ENCODE peak calls at places on chromosomes 11 and 22, in eight cellular contexts. One of them, this sample, is unnamed.

GRCh38 chr11:129394709-129395108 is 19.1 kb downstream of the BARX2 start:
- DNase-seq in GM10248: no peak
- DNase-seq in hepatocyte: no peak
- DNase-seq in type B pancreatic cell: no peak
- DNase-seq in PC-3: no peak
- DNase-seq in tibial artery: no peak
- DNase-seq in GM13977: no peak
- DNase-seq in IMR-90: no peak
- DNase-seq in this sample: no peak

GRCh38 chr11:33941637-33942160 is 49.8 kb upstream of the LMO2 start:
- DNase-seq in GM10248: peak; percentile 52
- DNase-seq in tibial artery: peak; percentile 35
- DNase-seq in IMR-90: no peak
- DNase-seq in GM13977: no peak
- DNase-seq in hepatocyte: no peak
- DNase-seq in PC-3: no peak
- DNase-seq in type B pancreatic cell: no peak
- DNase-seq in this sample: no peak

GRCh38 chr11:75223954-75224643 is 16.5 kb upstream of the TPBGL start:
- DNase-seq in PC-3: peak; percentile 44
- DNase-seq in IMR-90: no peak
- DNase-seq in type B pancreatic cell: no peak
- DNase-seq in hepatocyte: no peak
- DNase-seq in tibial artery: no peak
- DNase-seq in GM10248: no peak
- DNase-seq in GM13977: no peak
- DNase-seq in this sample: no peak

GRCh38 chr11:1481483-1481825 is 5.1 kb downstream of the MOB2 start:
- DNase-seq in PC-3: no peak
- DNase-seq in type B pancreatic cell: no peak
- DNase-seq in GM13977: no peak
- DNase-seq in tibial artery: peak; percentile 51
- DNase-seq in IMR-90: no peak
- DNase-seq in hepatocyte: no peak
- DNase-seq in GM10248: no peak
- DNase-seq in this sample: no peak

GRCh38 chr11:29119116-29119515 is 897.7 kb downstream of the KCNA4 start:
- DNase-seq in IMR-90: peak; percentile 72
- DNase-seq in GM10248: no peak
- DNase-seq in tibial artery: no peak
- DNase-seq in GM13977: no peak
- DNase-seq in PC-3: peak; percentile 6
- DNase-seq in type B pancreatic cell: no peak
- DNase-seq in hepatocyte: peak; percentile 5
- DNase-seq in this sample: no peak

GRCh38 chr11:134786636-134787035 is 374.6 kb upstream of the B3GAT1 start:
- DNase-seq in IMR-90: no peak
- DNase-seq in hepatocyte: no peak
- DNase-seq in type B pancreatic cell: no peak
- DNase-seq in PC-3: no peak
- DNase-seq in GM10248: no peak
- DNase-seq in GM13977: no peak
- DNase-seq in tibial artery: no peak
- DNase-seq in this sample: no peak

GRCh38 chr11:110297082-110297725 is 790 bp upstream of the RDX start:
- DNase-seq in GM10248: no peak
- DNase-seq in hepatocyte: no peak
- DNase-seq in type B pancreatic cell: no peak
- DNase-seq in IMR-90: peak; percentile 53
- DNase-seq in PC-3: peak; percentile 80
- DNase-seq in GM13977: no peak
- DNase-seq in tibial artery: no peak
- DNase-seq in this sample: no peak

GRCh38 chr11:117083011-117083940 is 15.0 kb downstream of the SIK3 start:
- DNase-seq in IMR-90: no peak
- DNase-seq in GM10248: no peak
- DNase-seq in GM13977: no peak
- DNase-seq in type B pancreatic cell: no peak
- DNase-seq in hepatocyte: no peak
- DNase-seq in tibial artery: no peak
- DNase-seq in PC-3: no peak
- DNase-seq in this sample: no peak

GRCh38 chr22:28373841-28374240 is 305.8 kb downstream of the TTC28 start:
- DNase-seq in tibial artery: no peak
- DNase-seq in GM13977: no peak
- DNase-seq in hepatocyte: no peak
- DNase-seq in GM10248: no peak
- DNase-seq in IMR-90: peak; percentile 66
- DNase-seq in PC-3: no peak
- DNase-seq in type B pancreatic cell: no peak
- DNase-seq in this sample: no peak

GRCh38 chr11:96044747-96045146 is 120.8 kb upstream of the MTMR2 start:
- DNase-seq in type B pancreatic cell: no peak
- DNase-seq in GM13977: no peak
- DNase-seq in GM10248: no peak
- DNase-seq in IMR-90: no peak
- DNase-seq in hepatocyte: no peak
- DNase-seq in PC-3: no peak
- DNase-seq in tibial artery: no peak
- DNase-seq in this sample: no peak

GRCh38 chr22:41831383-41831782 is 1.5 kb upstream of the SREBF2 start:
- DNase-seq in type B pancreatic cell: no peak
- DNase-seq in hepatocyte: no peak
- DNase-seq in tibial artery: peak; percentile 26
- DNase-seq in GM10248: peak; percentile 37
- DNase-seq in GM13977: peak; percentile 39
- DNase-seq in IMR-90: no peak
- DNase-seq in PC-3: no peak
- DNase-seq in this sample: no peak

GRCh38 chr11:65719887-65720236 is 736 bp downstream of the RNASEH2C start:
- DNase-seq in IMR-90: peak; percentile 36
- DNase-seq in PC-3: peak; percentile 55
- DNase-seq in GM10248: peak; percentile 32
- DNase-seq in tibial artery: no peak
- DNase-seq in GM13977: no peak
- DNase-seq in type B pancreatic cell: no peak
- DNase-seq in hepatocyte: peak; percentile 38
- DNase-seq in this sample: no peak

GRCh38 chr11:31813242-31813960 is 2.3 kb upstream of the PAX6 start:
- DNase-seq in IMR-90: no peak
- DNase-seq in hepatocyte: no peak
- DNase-seq in type B pancreatic cell: no peak
- DNase-seq in tibial artery: no peak
- DNase-seq in PC-3: peak; percentile 29
- DNase-seq in GM10248: no peak
- DNase-seq in GM13977: peak; percentile 36
- DNase-seq in this sample: no peak

GRCh38 chr11:119363874-119364590 is 17.5 kb downstream of the USP2 start:
- DNase-seq in GM10248: peak; percentile 82
- DNase-seq in tibial artery: no peak
- DNase-seq in type B pancreatic cell: no peak
- DNase-seq in IMR-90: no peak
- DNase-seq in GM13977: peak; percentile 87
- DNase-seq in hepatocyte: peak; percentile 86
- DNase-seq in PC-3: peak; percentile 49
- DNase-seq in this sample: no peak

GRCh38 chr11:503179-503981 is 3.7 kb downstream of the RNH1 start:
- DNase-seq in tibial artery: peak; percentile 76
- DNase-seq in hepatocyte: peak; percentile 26
- DNase-seq in PC-3: no peak
- DNase-seq in GM13977: peak; percentile 72
- DNase-seq in IMR-90: peak; percentile 19
- DNase-seq in GM10248: peak; percentile 69
- DNase-seq in type B pancreatic cell: no peak
- DNase-seq in this sample: no peak

GRCh38 chr11:123590296-123590912 is 64.0 kb downstream of the SCN3B start:
- DNase-seq in tibial artery: no peak
- DNase-seq in PC-3: peak; percentile 93
- DNase-seq in type B pancreatic cell: no peak
- DNase-seq in GM13977: no peak
- DNase-seq in GM10248: no peak
- DNase-seq in hepatocyte: peak; percentile 62
- DNase-seq in IMR-90: peak; percentile 53
- DNase-seq in this sample: no peak

GRCh38 chr11:955154-956049 is 29.7 kb downstream of the AP2A2 start:
- DNase-seq in PC-3: peak; percentile 71
- DNase-seq in tibial artery: no peak
- DNase-seq in type B pancreatic cell: no peak
- DNase-seq in IMR-90: no peak
- DNase-seq in GM13977: no peak
- DNase-seq in hepatocyte: no peak
- DNase-seq in GM10248: no peak
- DNase-seq in this sample: no peak

GRCh38 chr11:10076458-10077141 is 217.4 kb downstream of the SBF2 start:
- DNase-seq in IMR-90: peak; percentile 63
- DNase-seq in type B pancreatic cell: no peak
- DNase-seq in tibial artery: peak; percentile 55
- DNase-seq in PC-3: peak; percentile 59
- DNase-seq in hepatocyte: peak; percentile 6
- DNase-seq in GM13977: peak; percentile 49
- DNase-seq in GM10248: peak; percentile 60
- DNase-seq in this sample: no peak

GRCh38 chr22:20403779-20404140 is 9.8 kb downstream of the ZNF74 start:
- DNase-seq in IMR-90: no peak
- DNase-seq in tibial artery: no peak
- DNase-seq in hepatocyte: no peak
- DNase-seq in GM13977: peak; percentile 27
- DNase-seq in type B pancreatic cell: no peak
- DNase-seq in GM10248: no peak
- DNase-seq in PC-3: no peak
- DNase-seq in this sample: peak; percentile 62

GRCh38 chr11:109023029-109023428 is 358.2 kb downstream of the DDX10 start:
- DNase-seq in IMR-90: no peak
- DNase-seq in GM13977: no peak
- DNase-seq in tibial artery: no peak
- DNase-seq in hepatocyte: no peak
- DNase-seq in GM10248: no peak
- DNase-seq in PC-3: no peak
- DNase-seq in type B pancreatic cell: no peak
- DNase-seq in this sample: no peak

DNA sequence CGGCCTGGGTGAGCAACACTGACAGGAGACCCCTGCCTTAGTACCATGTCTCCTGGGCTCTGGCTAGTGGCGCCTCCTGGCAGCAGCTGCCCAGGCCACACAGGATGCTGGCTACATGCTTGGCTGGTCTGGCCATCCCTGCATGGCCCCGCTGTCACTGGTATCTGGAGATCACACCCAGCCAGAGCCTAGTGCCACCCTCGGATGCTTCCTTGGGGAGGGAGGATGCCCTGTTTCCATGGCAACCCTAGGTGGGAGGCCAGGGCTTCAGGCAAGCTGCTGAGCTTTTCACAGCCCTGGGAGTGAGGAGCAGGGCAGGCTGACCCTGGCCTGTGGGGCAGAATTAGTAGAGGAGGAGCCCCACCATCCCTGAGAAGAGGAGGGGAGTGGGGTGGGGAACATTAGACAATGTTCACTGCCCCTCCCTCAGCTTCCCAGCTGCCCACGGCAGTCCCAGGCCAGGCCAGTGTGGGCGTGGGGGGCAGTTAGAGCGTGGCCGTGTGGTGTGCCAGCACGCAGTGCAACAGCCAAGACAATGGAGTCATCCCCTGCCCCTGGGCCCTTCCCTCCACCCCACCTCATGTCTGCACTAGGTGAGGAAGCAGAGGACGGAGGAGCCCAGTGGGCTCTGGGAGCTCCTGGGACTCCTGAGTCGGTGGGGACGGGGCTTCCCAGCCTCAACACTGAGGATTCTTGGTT is 50.3 kb downstream of the PARVB start:
- DNase-seq in PC-3: no peak
- DNase-seq in hepatocyte: no peak
- DNase-seq in GM10248: no peak
- DNase-seq in GM13977: no peak
- DNase-seq in type B pancreatic cell: no peak
- DNase-seq in IMR-90: no peak
- DNase-seq in tibial artery: no peak
- DNase-seq in this sample: no peak
- TF ChIP-seq CTCF in PC-3: no peak
- TF ChIP-seq CTCF in hepatocyte: no peak
- TF ChIP-seq CTCF in GM10248: no peak
- TF ChIP-seq CTCF in GM13977: no peak
- TF ChIP-seq CTCF in type B pancreatic cell: no peak
- TF ChIP-seq CTCF in IMR-90: no peak
- TF ChIP-seq CTCF in tibial artery: no peak
- TF ChIP-seq CTCF in this sample: no peak

GRCh38 chr11:64100345-64100744 is 64.6 kb downstream of the FLRT1 start:
- DNase-seq in PC-3: no peak
- DNase-seq in hepatocyte: no peak
- DNase-seq in IMR-90: no peak
- DNase-seq in GM10248: peak; percentile 72
- DNase-seq in type B pancreatic cell: no peak
- DNase-seq in tibial artery: no peak
- DNase-seq in GM13977: peak; percentile 82
- DNase-seq in this sample: no peak
- TF ChIP-seq CTCF in PC-3: peak; percentile 16
- TF ChIP-seq CTCF in hepatocyte: peak; percentile 38
- TF ChIP-seq CTCF in IMR-90: peak; percentile 13
- TF ChIP-seq CTCF in GM10248: peak; percentile 43
- TF ChIP-seq CTCF in type B pancreatic cell: peak; percentile 53
- TF ChIP-seq CTCF in tibial artery: no peak
- TF ChIP-seq CTCF in GM13977: peak; percentile 57
- TF ChIP-seq CTCF in this sample: no peak

GRCh38 chr11:73135346-73136284 is 6.5 kb downstream of the FCHSD2 start:
- DNase-seq in hepatocyte: no peak
- DNase-seq in tibial artery: no peak
- DNase-seq in GM10248: no peak
- DNase-seq in GM13977: no peak
- DNase-seq in type B pancreatic cell: no peak
- DNase-seq in IMR-90: no peak
- DNase-seq in PC-3: no peak
- DNase-seq in this sample: peak; percentile 36
- TF ChIP-seq CTCF in hepatocyte: no peak
- TF ChIP-seq CTCF in tibial artery: no peak
- TF ChIP-seq CTCF in GM10248: no peak
- TF ChIP-seq CTCF in GM13977: no peak
- TF ChIP-seq CTCF in type B pancreatic cell: no peak
- TF ChIP-seq CTCF in IMR-90: no peak
- TF ChIP-seq CTCF in PC-3: no peak
- TF ChIP-seq CTCF in this sample: no peak

GRCh38 chr11:3838504-3838903 is 2.3 kb downstream of the RHOG start:
- DNase-seq in PC-3: no peak
- DNase-seq in tibial artery: no peak
- DNase-seq in type B pancreatic cell: no peak
- DNase-seq in IMR-90: no peak
- DNase-seq in GM13977: no peak
- DNase-seq in hepatocyte: no peak
- DNase-seq in GM10248: no peak
- DNase-seq in this sample: no peak
- TF ChIP-seq CTCF in PC-3: no peak
- TF ChIP-seq CTCF in tibial artery: no peak
- TF ChIP-seq CTCF in type B pancreatic cell: no peak
- TF ChIP-seq CTCF in IMR-90: no peak
- TF ChIP-seq CTCF in GM13977: no peak
- TF ChIP-seq CTCF in hepatocyte: no peak
- TF ChIP-seq CTCF in GM10248: no peak
- TF ChIP-seq CTCF in this sample: no peak

DNA sequence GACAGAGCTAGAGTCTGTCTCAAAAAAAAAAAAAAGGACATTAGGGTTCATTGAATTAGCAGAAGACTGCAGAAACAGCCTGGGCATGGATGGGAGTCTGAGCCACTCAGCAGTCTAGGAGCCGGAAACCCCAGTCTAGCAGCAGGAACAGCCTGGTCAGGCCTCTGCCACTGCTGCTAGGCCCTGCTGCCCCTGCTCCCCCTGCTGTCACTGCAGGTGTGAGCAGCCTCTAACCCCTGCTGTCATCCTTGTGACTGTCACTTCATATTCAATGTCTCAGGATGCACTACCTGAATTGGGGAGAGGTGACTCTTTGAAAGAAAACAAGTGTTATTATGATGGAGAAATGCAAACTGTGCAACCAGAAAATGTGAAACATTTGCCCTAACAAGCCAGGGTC is 7.0 kb upstream of the DDX17 start:
- DNase-seq in GM10248: peak; percentile 54
- DNase-seq in PC-3: peak; percentile 3
- DNase-seq in type B pancreatic cell: no peak
- DNase-seq in tibial artery: no peak
- DNase-seq in GM13977: peak; percentile 32
- DNase-seq in IMR-90: no peak
- DNase-seq in hepatocyte: peak; percentile 36
- DNase-seq in this sample: no peak
- TF ChIP-seq CTCF in GM10248: peak; percentile 60
- TF ChIP-seq CTCF in PC-3: peak; percentile 21
- TF ChIP-seq CTCF in type B pancreatic cell: peak; percentile 36
- TF ChIP-seq CTCF in tibial artery: no peak
- TF ChIP-seq CTCF in GM13977: peak; percentile 63
- TF ChIP-seq CTCF in IMR-90: no peak
- TF ChIP-seq CTCF in hepatocyte: peak; percentile 14
- TF ChIP-seq CTCF in this sample: no peak

This sample was measured in osteocyte.